ENCODE peak calls at places on chromosomes 13 and 19, in five cellular contexts. N is activated CD4-positive, alpha-beta T cell treated with anti-CD3 and anti-CD28 coated beads for 36 hours; O is fibroblast of the conjunctiva; A is neural progenitor cell; X is activated naive CD4-positive, alpha-beta T cell treated with Interleukin-2 at 50 U/mL for 16 hours. V is an unnamed sample.

GRCh38 chr19:2271516-2272103 is 10.4 kb downstream of the PEAK3 start:
- DNase-seq in N (no peak), O (peak; percentile 38), A (peak; percentile 26), X (peak; percentile 32), V (no peak)

GRCh38 chr13:71242191-71242590 is 624.8 kb downstream of the DACH1 start:
- DNase-seq in N (no peak), O (no peak), A (peak; percentile 85), X (no peak), V (no peak)

GRCh38 chr19:2479556-2480194 is 3.7 kb downstream of the GADD45B start:
- DNase-seq in N (no peak), O (no peak), A (no peak), X (no peak), V (no peak)

GRCh38 chr13:100659578-100659977 is 15.0 kb downstream of the TMTC4 start:
- DNase-seq in N (no peak), O (no peak), A (no peak), X (no peak), V (no peak)

GRCh38 chr13:64074989-64075474 is 2659.4 kb upstream of the PCDH20 start:
- DNase-seq in N (no peak), O (no peak), A (no peak), X (no peak), V (no peak)

GRCh38 chr13:45490068-45490467 is 25.3 kb downstream of the COG3 start:
- DNase-seq in N (peak; percentile 36), O (no peak), A (no peak), X (no peak), V (no peak)

GRCh38 chr13:39893808-39894207 is 238.3 kb downstream of the COG6 start:
- DNase-seq in N (no peak), O (no peak), A (no peak), X (no peak), V (no peak)

GRCh38 chr19:14375055-14375581 is 6.1 kb upstream of the ADGRE5 start:
- DNase-seq in N (peak; percentile 74), O (no peak), A (no peak), X (peak; percentile 61), V (no peak)

GRCh38 chr13:33348366-33348765 is 62.8 kb upstream of the STARD13 start:
- DNase-seq in N (no peak), O (no peak), A (no peak), X (no peak), V (no peak)